ENCODE peak calls at places on chromosomes 5 and 9, in eight cellular contexts. Q, N, Y, V, L, F, Z and E are unnamed samples.

GRCh38 chr9:129598089-129598596 is 22.8 kb downstream of the C9orf50 start:
- DNase-seq in Q (no peak), N (no peak), Y (no peak), V (no peak), L (no peak), F (no peak), Z (peak), E (no peak)

GRCh38 chr9:132583584-132584304 is 1.3 kb downstream of the BARHL1 start:
- DNase-seq in Q (no peak), N (no peak), Y (no peak), V (no peak), L (no peak), F (no peak), Z (no peak), E (no peak)

GRCh38 chr9:25350011-25350410 is 328.2 kb downstream of the TUSC1 start:
- DNase-seq in Q (no peak), N (no peak), Y (no peak), V (no peak), L (no peak), F (no peak), Z (no peak), E (no peak)

GRCh38 chr9:120689860-120690259 is 24.4 kb downstream of the MEGF9 start:
- DNase-seq in Q (no peak), N (no peak), Y (no peak), V (peak), L (no peak), F (peak), Z (no peak), E (no peak)

GRCh38 chr5:164649266-164649665 is 1143.8 kb downstream of the MAT2B start:
- DNase-seq in Q (no peak), N (no peak), Y (no peak), V (no peak), L (no peak), F (no peak), Z (no peak), E (no peak)

GRCh38 chr9:121783126-121783522 is 131.7 kb downstream of the DAB2IP start:
- DNase-seq in Q (no peak), N (no peak), Y (no peak), V (no peak), L (no peak), F (no peak), Z (no peak), E (no peak)

GRCh38 chr9:126860077-126860756 is at the start of gene ZBTB34:
- DNase-seq in Q (peak), N (peak), Y (peak), V (no peak), L (peak), F (peak), Z (peak), E (peak)

GRCh38 chr5:136192015-136192525 is 892 bp downstream of the SMIM32 start:
- DNase-seq in Q (no peak), N (no peak), Y (peak), V (no peak), L (no peak), F (peak), Z (peak), E (peak)

GRCh38 chr9:90013778-90014177 is 409.0 kb downstream of the GADD45G start:
- DNase-seq in Q (no peak), N (no peak), Y (no peak), V (no peak), L (no peak), F (no peak), Z (no peak), E (no peak)

DNA sequence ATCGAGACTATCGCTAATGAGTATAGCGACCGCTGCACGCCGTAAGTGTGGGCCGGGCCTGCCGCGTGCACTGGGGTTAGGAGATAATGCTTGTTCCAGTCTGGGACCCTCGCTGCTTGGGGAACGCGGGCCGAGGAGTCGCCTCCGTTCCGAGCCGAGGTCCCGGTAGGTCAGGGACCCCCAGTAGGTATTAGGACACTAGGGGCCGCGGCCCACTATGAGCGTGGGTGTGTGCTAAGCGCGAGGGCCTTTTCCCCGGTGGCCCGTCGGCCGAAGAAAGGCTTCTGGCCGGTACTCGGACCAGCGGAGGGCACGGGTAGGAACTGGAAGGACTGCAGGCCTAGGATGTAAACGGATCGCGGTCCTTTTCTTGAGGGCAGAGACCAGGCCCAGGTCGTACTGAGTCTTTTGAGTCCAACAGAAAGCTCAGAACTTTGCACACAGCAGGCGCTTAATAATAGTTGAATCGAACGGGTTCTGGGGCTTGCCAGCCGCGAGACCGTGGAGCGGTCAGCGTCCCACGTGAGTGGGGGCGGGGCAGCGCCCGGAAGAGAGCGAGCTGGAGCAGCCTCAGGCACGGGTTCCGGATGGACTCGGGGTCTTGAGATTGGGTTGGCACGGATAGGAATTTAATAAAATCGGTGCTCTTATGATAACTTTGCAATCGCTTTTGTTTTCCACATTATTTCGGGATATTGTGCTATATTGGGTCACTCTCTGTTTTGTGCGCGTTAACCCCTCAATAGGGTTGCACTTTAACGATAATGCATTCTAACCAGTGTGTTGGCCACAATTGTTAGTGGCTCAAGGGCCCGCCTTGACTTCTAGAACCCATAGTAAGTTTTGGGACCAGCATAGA is 733 bp downstream of the HSPA4 start:
- DNase-seq in Q (peak), N (peak), Y (peak), V (no peak), L (peak), F (peak), Z (peak), E (peak)
- TF ChIP-seq CTCF in Q (no peak), N (no peak), Y (no peak), V (no peak), L (no peak), F (no peak), Z (no peak), E (no peak)

GRCh38 chr5:172707285-172708182 is 63.5 kb downstream of the DUSP1 start:
- DNase-seq in Q (no peak), N (no peak), Y (no peak), V (peak), L (peak), F (peak), Z (no peak), E (peak)
- TF ChIP-seq CTCF in Q (peak), N (peak), Y (peak), V (peak), L (no peak), F (peak), Z (no peak), E (peak)

GRCh38 chr5:66174338-66174737 is 30.2 kb downstream of the SREK1 start:
- DNase-seq in Q (no peak), N (no peak), Y (no peak), V (peak), L (no peak), F (peak), Z (no peak), E (no peak)
- TF ChIP-seq CTCF in Q (peak), N (no peak), Y (no peak), V (peak), L (no peak), F (peak), Z (no peak), E (peak)

GRCh38 chr5:2017540-2018389 is 135.0 kb upstream of the IRX4 start:
- DNase-seq in Q (peak), N (peak), Y (no peak), V (no peak), L (peak), F (peak), Z (no peak), E (peak)
- TF ChIP-seq CTCF in Q (peak), N (peak), Y (peak), V (peak), L (peak), F (peak), Z (no peak), E (peak)

GRCh38 chr9:97779608-97780007 is 73.4 kb upstream of the FOXE1 start:
- DNase-seq in Q (no peak), N (no peak), Y (no peak), V (no peak), L (no peak), F (no peak), Z (no peak), E (no peak)
- TF ChIP-seq CTCF in Q (no peak), N (no peak), Y (no peak), V (no peak), L (no peak), F (no peak), Z (no peak), E (no peak)

GRCh38 chr5:169652057-169652456 is 15.0 kb downstream of the DOCK2 start:
- DNase-seq in Q (no peak), N (no peak), Y (no peak), V (no peak), L (no peak), F (no peak), Z (peak), E (no peak)
- TF ChIP-seq CTCF in Q (no peak), N (no peak), Y (no peak), V (no peak), L (no peak), F (no peak), Z (no peak), E (no peak)